ENCODE peak calls at places on chromosomes 4 and X, in nine cellular contexts. O is fibroblast of mammary gland; K is upper lobe of right lung; S is endothelial cell; E is caudate nucleus; M is cardiac fibroblast; J is CD4-positive, alpha-beta T cell; V is HT1080; C is NCI-H1694. A is an unnamed sample.
A peak's percentile ranks its signal among the peaks of the same experiment; 100 is the strongest.

GRCh38 chr4:140718240-140718639 is 37.9 kb downstream of the TBC1D9 start:
- DNase-seq in S (no peak), M (peak; percentile 52), V (peak; percentile 60), E (no peak), J (no peak), K (no peak), O (peak; percentile 75), C (no peak), A (no peak)

GRCh38 chrX:41981481-41982013 is 58.2 kb upstream of the CASK start:
- DNase-seq in E (no peak), C (no peak), O (no peak), V (no peak), M (no peak), S (no peak), J (no peak), K (no peak), A (no peak)

GRCh38 chr4:8544741-8545438 is 35.3 kb upstream of the GPR78 start:
- DNase-seq in C (no peak), K (peak; percentile 56), V (peak; percentile 33), M (peak; percentile 45), E (no peak), S (no peak), O (peak; percentile 53), J (no peak), A (no peak)

GRCh38 chrX:81174286-81174685 is 27.4 kb downstream of the HMGN5 start:
- DNase-seq in K (no peak), V (peak; percentile 1), M (peak; percentile 35), O (peak; percentile 32), E (no peak), J (no peak), S (no peak), C (peak; percentile 0), A (no peak)

GRCh38 chr4:14862881-14863280 is 139.4 kb upstream of the CPEB2 start:
- DNase-seq in M (no peak), J (no peak), E (no peak), K (no peak), S (no peak), O (no peak), C (no peak), V (no peak), A (no peak)

GRCh38 chr4:67052981-67053380 is 492.3 kb downstream of the CENPC start:
- DNase-seq in J (no peak), C (no peak), S (no peak), V (no peak), K (no peak), O (no peak), E (no peak), M (no peak), A (no peak)

GRCh38 chrX:96689951-96690350 is 5.3 kb downstream of the DIAPH2 start:
- DNase-seq in M (peak; percentile 30), S (no peak), O (peak; percentile 31), K (no peak), J (no peak), E (no peak), V (no peak), C (no peak), A (no peak)

GRCh38 chr4:124030038-124030638 is 633.5 kb downstream of the SPRY1 start:
- DNase-seq in M (peak; percentile 31), J (no peak), K (no peak), S (no peak), V (no peak), O (peak; percentile 45), C (no peak), E (no peak), A (no peak)

GRCh38 chrX:127606590-127606989 is 445.6 kb downstream of the ACTRT1 start:
- DNase-seq in V (no peak), S (no peak), J (no peak), K (no peak), O (no peak), C (no peak), E (no peak), M (no peak), A (no peak)

GRCh38 chrX:20529301-20529700 is 262.6 kb upstream of the RPS6KA3 start:
- DNase-seq in M (no peak), S (no peak), V (no peak), J (no peak), K (no peak), E (no peak), C (no peak), O (no peak), A (no peak)

GRCh38 chrX:1487401-1487800 is 34.7 kb upstream of the ASMTL start:
- DNase-seq in M (no peak), O (no peak), J (no peak), K (no peak), S (no peak), E (no peak), C (no peak), V (no peak), A (no peak)

GRCh38 chr4:109559983-109560686 is at the start of gene MCUB:
- DNase-seq in C (peak; percentile 5), J (peak; percentile 91), O (peak; percentile 85), E (peak; percentile 52), S (peak; percentile 86), K (peak; percentile 93), V (peak; percentile 94), M (peak; percentile 92), A (peak; percentile 35)

GRCh38 chrX:153958605-153959004 is 13.0 kb downstream of the HCFC1 start:
- DNase-seq in E (no peak), V (no peak), K (no peak), O (no peak), J (no peak), M (no peak), C (no peak), S (no peak), A (no peak)

GRCh38 chrX:131671714-131672113 is 127.8 kb downstream of the OR13H1 start:
- DNase-seq in J (no peak), C (no peak), M (no peak), K (no peak), O (no peak), V (no peak), E (no peak), S (no peak), A (no peak)

GRCh38 chr4:184384056-184384809 is 90.1 kb downstream of the IRF2 start:
- DNase-seq in J (peak; percentile 8), S (no peak), O (peak; percentile 93), V (peak; percentile 74), M (peak; percentile 97), K (no peak), C (no peak), E (no peak), A (no peak)

GRCh38 chr4:2673157-2673556 is 83.0 kb downstream of the TNIP2 start:
- DNase-seq in V (no peak), K (no peak), M (peak; percentile 16), J (no peak), C (no peak), S (no peak), O (peak; percentile 21), E (no peak), A (no peak)

GRCh38 chr4:8039290-8039689 is 99.6 kb upstream of the AFAP1 start:
- DNase-seq in S (peak; percentile 37), K (no peak), J (no peak), V (no peak), M (peak; percentile 10), E (no peak), O (no peak), C (no peak), A (no peak)

GRCh38 chr4:107685740-107686139 is 34.3 kb downstream of the PAPSS1 start:
- DNase-seq in S (no peak), M (no peak), E (no peak), C (no peak), J (no peak), K (no peak), O (no peak), V (no peak), A (no peak)

GRCh38 chrX:135477576-135477975 is 42.9 kb upstream of the INTS6L start:
- DNase-seq in C (peak; percentile 81), V (peak; percentile 70), E (peak; percentile 0), S (peak; percentile 51), K (peak; percentile 67), J (peak; percentile 32), M (peak; percentile 89), O (peak; percentile 63), A (no peak)

GRCh38 chr4:182447938-182448280 is 204.7 kb downstream of the TENM3 start:
- DNase-seq in V (no peak), J (no peak), O (no peak), C (no peak), S (peak; percentile 28), K (no peak), M (no peak), E (no peak), A (no peak)

GRCh38 chrX:17718649-17719165 is 18.6 kb upstream of the SCML1 start:
- DNase-seq in O (no peak), K (no peak), J (no peak), M (no peak), C (no peak), E (no peak), V (no peak), S (no peak), A (no peak)

GRCh38 chrX:144275826-144276225 is 392.0 kb downstream of the UBE2NL start:
- DNase-seq in E (no peak), O (no peak), J (no peak), C (no peak), S (no peak), V (no peak), M (no peak), K (no peak), A (no peak)

GRCh38 chrX:136781180-136781797 is 557 bp upstream of the ARHGEF6 start:
- DNase-seq in V (no peak), S (no peak), C (no peak), M (peak; percentile 56), K (no peak), O (peak; percentile 22), J (no peak), E (no peak), A (no peak)

GRCh38 chr4:178333355-178333754 is 891.1 kb upstream of the AGA start:
- DNase-seq in C (no peak), V (no peak), K (no peak), O (no peak), M (no peak), E (no peak), S (no peak), J (no peak), A (no peak)

GRCh38 chrX:11588097-11588496 is 77.6 kb downstream of the ARHGAP6 start:
- DNase-seq in K (no peak), V (no peak), S (no peak), E (no peak), J (no peak), C (no peak), M (no peak), O (no peak), A (no peak)

GRCh38 chr4:110613710-110614109 is 9.2 kb downstream of the PITX2 start:
- DNase-seq in E (no peak), S (no peak), O (no peak), M (no peak), J (no peak), V (no peak), C (no peak), K (no peak), A (no peak)

GRCh38 chrX:34053931-34054330 is 78.2 kb downstream of the FAM47A start:
- DNase-seq in M (no peak), V (no peak), S (no peak), J (no peak), K (no peak), O (no peak), E (no peak), C (no peak), A (no peak)

GRCh38 chr4:100391913-100392312 is 125.9 kb downstream of the EMCN start:
- DNase-seq in O (peak; percentile 69), K (no peak), C (no peak), J (no peak), E (no peak), M (peak; percentile 54), V (peak; percentile 82), S (no peak), A (no peak)

GRCh38 chr4:173191623-173192041 is 23.0 kb downstream of the GALNT7 start:
- DNase-seq in O (peak; percentile 26), M (no peak), V (peak; percentile 76), C (no peak), S (no peak), E (no peak), K (no peak), J (no peak), A (no peak)

GRCh38 chrX:24619647-24620046 is 27.5 kb downstream of the PCYT1B start:
- DNase-seq in K (no peak), M (peak; percentile 49), J (no peak), S (no peak), C (peak; percentile 30), O (peak; percentile 65), V (peak; percentile 20), E (no peak), A (no peak)

GRCh38 chr4:86720508-86721068 is 126.5 kb downstream of the PTPN13 start:
- DNase-seq in K (no peak), J (no peak), E (no peak), S (no peak), V (peak; percentile 81), M (peak; percentile 23), C (no peak), O (peak; percentile 19), A (no peak)

A was measured in iPS DF 19.7.